ENCODE peak calls at places on chromosome 5, in six cellular contexts. One of them, this sample, is unnamed. For H3K4me1, the result is how much of the 10 kb centered on the place peaks cover.

GRCh38 chr5:96509721-96510383 is 76.8 kb upstream of the PCSK1 start:
- DNase-seq in HCT116: no peak
- DNase-seq in lung: no peak
- DNase-seq in transverse colon: no peak
- DNase-seq in SK-N-SH: no peak
- DNase-seq in CD8-positive, alpha-beta T cell: no peak
- DNase-seq in this sample: no peak

GRCh38 chr5:67414712-67415111 is 218.1 kb upstream of the CD180 start:
- DNase-seq in HCT116: no peak
- DNase-seq in lung: no peak
- DNase-seq in transverse colon: no peak
- DNase-seq in SK-N-SH: no peak
- DNase-seq in CD8-positive, alpha-beta T cell: no peak
- DNase-seq in this sample: no peak

GRCh38 chr5:133403741-133404364 is 208.5 kb downstream of the FSTL4 start:
- DNase-seq in HCT116: no peak
- DNase-seq in lung: no peak
- DNase-seq in transverse colon: no peak
- DNase-seq in SK-N-SH: no peak
- DNase-seq in CD8-positive, alpha-beta T cell: no peak
- DNase-seq in this sample: no peak

GRCh38 chr5:27316283-27316675 is 277.9 kb upstream of the CDH9 start:
- DNase-seq in HCT116: no peak
- DNase-seq in lung: no peak
- DNase-seq in transverse colon: no peak
- DNase-seq in SK-N-SH: no peak
- DNase-seq in CD8-positive, alpha-beta T cell: no peak
- DNase-seq in this sample: no peak

GRCh38 chr5:91556-92263 is at the start of gene PLEKHG4B:
- DNase-seq in HCT116: no peak
- DNase-seq in lung: no peak
- DNase-seq in transverse colon: no peak
- DNase-seq in SK-N-SH: peak
- DNase-seq in CD8-positive, alpha-beta T cell: no peak
- DNase-seq in this sample: no peak

GRCh38 chr5:54360089-54360488 is 49.7 kb upstream of the ARL15 start:
- DNase-seq in HCT116: no peak
- DNase-seq in lung: no peak
- DNase-seq in transverse colon: no peak
- DNase-seq in SK-N-SH: no peak
- DNase-seq in CD8-positive, alpha-beta T cell: no peak
- DNase-seq in this sample: no peak

GRCh38 chr5:113447651-113448050 is 12.9 kb upstream of the TSSK1B start:
- DNase-seq in HCT116: no peak
- DNase-seq in lung: no peak
- DNase-seq in transverse colon: no peak
- DNase-seq in SK-N-SH: peak
- DNase-seq in CD8-positive, alpha-beta T cell: no peak
- DNase-seq in this sample: no peak

GRCh38 chr5:15533124-15533893 is 33.3 kb downstream of the FBXL7 start:
- DNase-seq in HCT116: no peak
- DNase-seq in lung: no peak
- DNase-seq in transverse colon: no peak
- DNase-seq in SK-N-SH: no peak
- DNase-seq in CD8-positive, alpha-beta T cell: no peak
- DNase-seq in this sample: no peak

GRCh38 chr5:97121848-97122247 is 20.6 kb downstream of the LIX1 start:
- DNase-seq in HCT116: no peak
- DNase-seq in lung: no peak
- DNase-seq in transverse colon: no peak
- DNase-seq in SK-N-SH: no peak
- DNase-seq in CD8-positive, alpha-beta T cell: no peak
- DNase-seq in this sample: no peak

GRCh38 chr5:8394965-8395364 is 526.0 kb downstream of the MTRR start:
- DNase-seq in HCT116: no peak
- DNase-seq in lung: no peak
- DNase-seq in transverse colon: no peak
- DNase-seq in SK-N-SH: no peak
- DNase-seq in CD8-positive, alpha-beta T cell: no peak
- DNase-seq in this sample: no peak

GRCh38 chr5:172451771-172452197 is 2.5 kb downstream of the SH3PXD2B start:
- DNase-seq in HCT116: no peak
- DNase-seq in lung: no peak
- DNase-seq in transverse colon: peak
- DNase-seq in SK-N-SH: no peak
- DNase-seq in CD8-positive, alpha-beta T cell: no peak
- DNase-seq in this sample: peak

GRCh38 chr5:151054713-151055112 is 26.1 kb downstream of the TNIP1 start:
- DNase-seq in HCT116: no peak
- DNase-seq in lung: no peak
- DNase-seq in transverse colon: peak
- DNase-seq in SK-N-SH: no peak
- DNase-seq in CD8-positive, alpha-beta T cell: no peak
- DNase-seq in this sample: no peak

GRCh38 chr5:44862808-44863207 is 54.1 kb downstream of the MRPS30 start:
- DNase-seq in HCT116: peak
- DNase-seq in lung: no peak
- DNase-seq in transverse colon: no peak
- DNase-seq in SK-N-SH: no peak
- DNase-seq in CD8-positive, alpha-beta T cell: no peak
- DNase-seq in this sample: no peak

GRCh38 chr5:79464695-79465332 is 49.1 kb downstream of the HOMER1 start:
- DNase-seq in HCT116: peak
- DNase-seq in lung: no peak
- DNase-seq in transverse colon: no peak
- DNase-seq in SK-N-SH: peak
- DNase-seq in CD8-positive, alpha-beta T cell: no peak
- DNase-seq in this sample: no peak

GRCh38 chr5:37755581-37755980 is 84.3 kb downstream of the GDNF start:
- DNase-seq in HCT116: no peak
- DNase-seq in lung: no peak
- DNase-seq in transverse colon: no peak
- DNase-seq in SK-N-SH: no peak
- DNase-seq in CD8-positive, alpha-beta T cell: no peak
- DNase-seq in this sample: no peak

GRCh38 chr5:54944364-54944763 is 41.0 kb downstream of the ESM1 start:
- DNase-seq in HCT116: peak
- DNase-seq in lung: no peak
- DNase-seq in transverse colon: no peak
- DNase-seq in SK-N-SH: peak
- DNase-seq in CD8-positive, alpha-beta T cell: peak
- DNase-seq in this sample: no peak

GRCh38 chr5:36590513-36591286 is 15.7 kb upstream of the SLC1A3 start:
- DNase-seq in HCT116: no peak
- DNase-seq in lung: no peak
- DNase-seq in transverse colon: no peak
- DNase-seq in SK-N-SH: no peak
- DNase-seq in CD8-positive, alpha-beta T cell: no peak
- DNase-seq in this sample: no peak

GRCh38 chr5:172443441-172444109 is 10.8 kb downstream of the SH3PXD2B start:
- DNase-seq in HCT116: peak
- DNase-seq in lung: peak
- DNase-seq in transverse colon: peak
- DNase-seq in SK-N-SH: peak
- DNase-seq in CD8-positive, alpha-beta T cell: no peak
- DNase-seq in this sample: peak

GRCh38 chr5:24747327-24747726 is 102.5 kb upstream of the CDH10 start:
- DNase-seq in HCT116: no peak
- DNase-seq in lung: no peak
- DNase-seq in transverse colon: no peak
- DNase-seq in SK-N-SH: no peak
- DNase-seq in CD8-positive, alpha-beta T cell: no peak
- DNase-seq in this sample: no peak

GRCh38 chr5:11010811-11011210 is 249.8 kb upstream of the DAP start:
- DNase-seq in HCT116: no peak
- DNase-seq in lung: peak
- DNase-seq in transverse colon: no peak
- DNase-seq in SK-N-SH: no peak
- DNase-seq in CD8-positive, alpha-beta T cell: no peak
- DNase-seq in this sample: no peak

GRCh38 chr5:55857247-55857640 is 6.1 kb downstream of the IL31RA start:
- DNase-seq in HCT116: no peak
- DNase-seq in lung: no peak
- DNase-seq in transverse colon: no peak
- DNase-seq in SK-N-SH: no peak
- DNase-seq in CD8-positive, alpha-beta T cell: no peak
- DNase-seq in this sample: no peak

GRCh38 chr5:115542076-115542475 is 2.5 kb downstream of the FEM1C start:
- DNase-seq in HCT116: no peak
- DNase-seq in lung: no peak
- DNase-seq in transverse colon: no peak
- DNase-seq in SK-N-SH: no peak
- DNase-seq in CD8-positive, alpha-beta T cell: no peak
- DNase-seq in this sample: no peak

GRCh38 chr5:175717837-175718236 is 60.0 kb downstream of the HRH2 start:
- DNase-seq in HCT116: no peak
- DNase-seq in lung: no peak
- DNase-seq in transverse colon: no peak
- DNase-seq in SK-N-SH: no peak
- DNase-seq in CD8-positive, alpha-beta T cell: no peak
- DNase-seq in this sample: no peak

DNA sequence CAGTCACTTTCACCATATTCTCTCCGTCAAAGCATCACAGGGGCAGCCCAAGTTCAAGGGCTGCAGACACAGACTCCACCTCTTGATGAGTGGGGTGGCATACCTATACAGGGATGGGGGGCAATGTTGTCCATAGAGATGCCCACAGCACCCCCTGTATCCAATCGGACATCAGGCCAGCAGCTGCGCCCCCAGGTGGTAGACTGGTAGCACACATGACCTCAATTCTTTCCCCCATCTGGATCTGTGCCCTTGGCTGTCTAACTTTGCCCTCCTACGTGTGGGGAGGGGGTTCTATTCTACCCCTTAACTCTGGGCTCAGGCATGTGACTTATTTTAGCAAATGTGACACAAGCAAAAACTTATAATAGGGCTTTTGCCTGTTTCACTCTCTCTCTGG is 84.0 kb upstream of the SLC25A48 start:
- DNase-seq in HCT116: no peak
- DNase-seq in lung: no peak
- DNase-seq in transverse colon: no peak
- DNase-seq in SK-N-SH: no peak
- DNase-seq in CD8-positive, alpha-beta T cell: no peak
- DNase-seq in this sample: no peak
- TF ChIP-seq CTCF in HCT116: peak
- TF ChIP-seq CTCF in lung: no peak
- TF ChIP-seq CTCF in transverse colon: no peak
- TF ChIP-seq CTCF in SK-N-SH: peak
- TF ChIP-seq CTCF in CD8-positive, alpha-beta T cell: no peak
- TF ChIP-seq CTCF in this sample: no peak

GRCh38 chr5:43619380-43619779 is 16.4 kb downstream of the NNT start:
- DNase-seq in HCT116: no peak
- DNase-seq in lung: no peak
- DNase-seq in transverse colon: no peak
- DNase-seq in SK-N-SH: no peak
- DNase-seq in CD8-positive, alpha-beta T cell: no peak
- DNase-seq in this sample: no peak

GRCh38 chr5:43613370-43613769 is 10.4 kb downstream of the NNT start:
- DNase-seq in HCT116: no peak
- DNase-seq in lung: no peak
- DNase-seq in transverse colon: no peak
- DNase-seq in SK-N-SH: no peak
- DNase-seq in CD8-positive, alpha-beta T cell: no peak
- DNase-seq in this sample: no peak

GRCh38 chr5:43619911-43620310 is 16.9 kb downstream of the NNT start:
- DNase-seq in HCT116: no peak
- DNase-seq in lung: no peak
- DNase-seq in transverse colon: no peak
- DNase-seq in SK-N-SH: no peak
- DNase-seq in CD8-positive, alpha-beta T cell: no peak
- DNase-seq in this sample: no peak

GRCh38 chr5:43615445-43616184 is 12.6 kb downstream of the NNT start:
- DNase-seq in HCT116: no peak
- DNase-seq in lung: no peak
- DNase-seq in transverse colon: no peak
- DNase-seq in SK-N-SH: no peak
- DNase-seq in CD8-positive, alpha-beta T cell: no peak
- DNase-seq in this sample: no peak

GRCh38 chr5:43616535-43616934 is 13.6 kb downstream of the NNT start:
- DNase-seq in HCT116: no peak
- DNase-seq in lung: no peak
- DNase-seq in transverse colon: no peak
- DNase-seq in SK-N-SH: no peak
- DNase-seq in CD8-positive, alpha-beta T cell: no peak
- DNase-seq in this sample: no peak
- H3K4me1 ChIP-seq in HCT116: under half
- H3K4me1 ChIP-seq in lung: under half
- H3K4me1 ChIP-seq in transverse colon: under half
- H3K4me1 ChIP-seq in SK-N-SH: under half
- H3K4me1 ChIP-seq in CD8-positive, alpha-beta T cell: under half
- H3K4me1 ChIP-seq in this sample: under half

DNA sequence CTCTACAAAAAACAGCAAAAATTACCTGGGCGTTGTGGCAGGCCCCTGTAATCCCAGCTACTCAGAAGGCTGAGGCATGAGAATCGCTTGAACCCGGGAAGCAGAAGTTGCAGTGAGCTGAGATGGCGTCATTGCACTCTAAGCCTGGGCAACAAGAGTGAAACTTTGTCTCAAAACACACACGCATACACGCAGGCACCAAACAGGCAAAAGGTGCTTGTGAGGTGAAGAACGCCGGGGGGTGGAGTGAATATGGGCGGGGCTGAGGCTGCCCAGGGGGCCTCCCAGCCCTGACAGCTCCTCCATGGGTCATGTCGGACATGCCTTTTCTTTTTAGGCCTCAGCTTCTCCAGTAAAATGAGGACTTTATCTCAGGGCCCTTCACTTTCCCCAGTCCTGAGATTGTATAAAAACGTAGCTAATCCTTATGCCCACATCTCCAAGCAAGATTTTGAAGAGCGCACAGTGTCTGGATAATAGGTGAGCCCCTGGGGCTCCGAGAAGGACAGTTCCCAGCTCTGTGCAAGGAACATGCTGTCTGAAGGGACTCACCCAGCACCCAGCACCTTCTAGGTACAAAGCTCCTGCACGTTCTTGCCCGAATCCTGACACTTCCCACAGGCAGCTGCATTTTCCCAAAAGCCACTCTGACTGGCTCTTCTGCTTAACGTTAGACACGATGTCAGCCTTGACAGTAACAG is 168.3 kb downstream of the COL23A1 start:
- DNase-seq in HCT116: no peak
- DNase-seq in lung: no peak
- DNase-seq in transverse colon: no peak
- DNase-seq in SK-N-SH: peak
- DNase-seq in CD8-positive, alpha-beta T cell: no peak
- DNase-seq in this sample: no peak
- H3K27ac ChIP-seq in HCT116: no peak
- H3K27ac ChIP-seq in lung: no peak
- H3K27ac ChIP-seq in transverse colon: no peak
- H3K27ac ChIP-seq in SK-N-SH: peak
- H3K27ac ChIP-seq in CD8-positive, alpha-beta T cell: no peak
- H3K27ac ChIP-seq in this sample: no peak

DNA sequence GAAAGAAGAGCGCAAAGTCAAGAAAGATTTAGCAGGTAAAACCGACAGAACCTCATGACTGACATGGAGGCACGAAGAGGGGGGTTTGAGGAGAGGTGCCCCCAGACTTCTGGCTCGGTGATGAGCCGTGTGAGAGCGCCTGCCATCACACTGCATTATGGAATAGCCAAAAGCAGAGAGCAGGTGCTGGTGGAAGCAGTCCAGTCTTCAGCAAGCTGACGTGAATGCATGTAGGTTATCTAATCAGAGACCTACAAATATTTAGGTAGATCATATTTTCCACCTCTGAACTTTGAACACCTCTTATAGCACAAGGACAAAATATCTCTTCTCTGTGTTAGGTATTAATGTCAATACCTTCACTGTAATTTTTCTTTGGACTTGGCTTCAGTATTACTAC is 68.4 kb downstream of the RNF130 start:
- DNase-seq in HCT116: no peak
- DNase-seq in lung: no peak
- DNase-seq in transverse colon: no peak
- DNase-seq in SK-N-SH: no peak
- DNase-seq in CD8-positive, alpha-beta T cell: no peak
- DNase-seq in this sample: no peak
- TF ChIP-seq CTCF in HCT116: no peak
- TF ChIP-seq CTCF in lung: no peak
- TF ChIP-seq CTCF in transverse colon: no peak
- TF ChIP-seq CTCF in SK-N-SH: no peak
- TF ChIP-seq CTCF in CD8-positive, alpha-beta T cell: no peak
- TF ChIP-seq CTCF in this sample: no peak